ENCODE peak calls at places on chromosomes 13 and 19, in ten cellular contexts. F is mesothelial cell of epicardium; I is stimulated activated CD4-positive, alpha-beta T cell treated with anti-CD3 and anti-CD28 coated beads, Interleukin-1b, Interleukin-23, amount 100 ng/mL, for 24 hours; R is DMS153; D is caudate nucleus; J is MV-4-11; Y is kidney glomerular epithelial cell; S is esophagus muscularis mucosa; T is GM23248; K is NCI-H2081. W is an unnamed sample.

GRCh38 chr19:1944088-1944915 is 3.3 kb downstream of the CSNK1G2 start:
- DNase-seq in I (no peak), S (no peak), T (peak; percentile 19), J (peak; percentile 73), Y (no peak), D (no peak), R (no peak), F (no peak), K (no peak), W (no peak)

GRCh38 chr19:7506385-7507328 is 9.2 kb upstream of the ZNF358 start:
- DNase-seq in R (peak; percentile 95), S (no peak), J (peak; percentile 83), T (peak; percentile 73), F (no peak), I (peak; percentile 51), D (peak; percentile 88), K (peak; percentile 57), Y (peak; percentile 16), W (peak; percentile 65)

GRCh38 chr19:30109565-30109964 is 167.5 kb downstream of the URI1 start:
- DNase-seq in R (no peak), J (no peak), D (no peak), T (no peak), I (no peak), Y (no peak), S (no peak), K (no peak), F (no peak), W (no peak)

GRCh38 chr13:37984357-37984756 is 114.8 kb upstream of the TRPC4 start:
- DNase-seq in K (no peak), T (no peak), I (no peak), Y (no peak), S (no peak), R (no peak), F (no peak), D (no peak), J (no peak), W (no peak)

GRCh38 chr13:77507931-77508776 is 27.4 kb upstream of the SCEL start:
- DNase-seq in D (no peak), R (peak; percentile 16), K (no peak), Y (peak; percentile 98), S (peak; percentile 8), I (no peak), F (no peak), J (no peak), T (peak; percentile 89), W (no peak)

GRCh38 chr13:42071667-42072419 is 23.4 kb downstream of the DGKH start:
- DNase-seq in K (no peak), D (no peak), I (no peak), F (no peak), R (no peak), S (no peak), T (no peak), Y (no peak), J (peak; percentile 19), W (no peak)

GRCh38 chr19:13873776-13874515 is 3.0 kb upstream of the NANOS3 start:
- DNase-seq in F (no peak), R (no peak), S (no peak), K (no peak), T (no peak), J (no peak), I (no peak), Y (no peak), D (no peak), W (no peak)

GRCh38 chr19:57559008-57559403 is 657 bp downstream of the ZNF550 start:
- DNase-seq in D (no peak), J (no peak), T (peak; percentile 58), K (no peak), F (no peak), R (no peak), S (no peak), Y (peak; percentile 33), I (no peak), W (no peak)

GRCh38 chr13:114167885-114168284 is 11.2 kb upstream of the CFAP97D2 start:
- DNase-seq in J (no peak), T (no peak), F (no peak), D (no peak), I (no peak), S (no peak), K (no peak), Y (no peak), R (no peak), W (no peak)

GRCh38 chr19:6501740-6502648 is at the start of gene TUBB4A:
- DNase-seq in I (no peak), R (no peak), J (no peak), T (no peak), K (no peak), D (peak; percentile 90), F (no peak), Y (no peak), S (no peak), W (no peak)

GRCh38 chr19:33280351-33280921 is 21.9 kb downstream of the CEBPA start:
- DNase-seq in F (no peak), T (no peak), J (peak; percentile 93), R (no peak), S (no peak), D (no peak), K (no peak), Y (no peak), I (peak; percentile 40), W (no peak)

GRCh38 chr13:71659427-71659826 is 207.6 kb downstream of the DACH1 start:
- DNase-seq in Y (no peak), T (no peak), F (no peak), S (no peak), D (no peak), R (no peak), I (no peak), J (no peak), K (no peak), W (no peak)

GRCh38 chr13:75850915-75851314 is 214.8 kb downstream of the LMO7 start:
- DNase-seq in J (no peak), D (no peak), I (no peak), F (no peak), K (no peak), S (no peak), Y (no peak), R (no peak), T (peak; percentile 23), W (no peak)

GRCh38 chr19:10662384-10663251 is 8.5 kb downstream of the ILF3 start:
- DNase-seq in T (peak; percentile 88), I (no peak), R (no peak), Y (peak; percentile 75), K (no peak), F (no peak), J (no peak), S (no peak), D (no peak), W (no peak)

W was measured in NCI-H748 treated with DMSO at 0.1 percent for 48 hours.